ENCODE peak calls at places on chromosomes 7 and 10, in ten cellular contexts. N, O, L, U, S, B, K, W, D and Q are unnamed samples.
A peak's percentile ranks its signal among the peaks of the same experiment; 100 is the strongest.

GRCh38 chr7:134856141-134856540 is 76.7 kb downstream of the CALD1 start:
- DNase-seq in N (no peak), O (no peak), L (no peak), U (no peak), S (no peak), B (no peak), K (no peak), W (no peak), D (peak; percentile 16), Q (no peak)

GRCh38 chr10:74081918-74082317 is 68.7 kb downstream of the AP3M1 start:
- DNase-seq in N (no peak), O (no peak), L (no peak), U (no peak), S (no peak), B (no peak), K (no peak), W (no peak), D (no peak), Q (no peak)

GRCh38 chr7:33996899-33997298 is 91.6 kb downstream of the BMPER start:
- DNase-seq in N (no peak), O (no peak), L (no peak), U (no peak), S (no peak), B (no peak), K (no peak), W (no peak), D (no peak), Q (no peak)

GRCh38 chr10:11993834-11994468 is 48.7 kb downstream of the UPF2 start:
- DNase-seq in N (no peak), O (no peak), L (no peak), U (no peak), S (no peak), B (no peak), K (no peak), W (no peak), D (no peak), Q (no peak)

GRCh38 chr10:82544377-82544776 is 669.4 kb downstream of the NRG3 start:
- DNase-seq in N (no peak), O (no peak), L (no peak), U (no peak), S (no peak), B (no peak), K (no peak), W (no peak), D (no peak), Q (no peak)

GRCh38 chr7:137209151-137209822 is 134.2 kb downstream of the PTN start:
- DNase-seq in N (no peak), O (no peak), L (no peak), U (no peak), S (no peak), B (no peak), K (no peak), W (no peak), D (peak; percentile 1), Q (peak; percentile 17)

GRCh38 chr7:30366606-30367005 is 82.2 kb downstream of the ZNRF2 start:
- DNase-seq in N (no peak), O (no peak), L (peak; percentile 12), U (peak; percentile 28), S (no peak), B (no peak), K (no peak), W (no peak), D (peak; percentile 21), Q (peak; percentile 15)

GRCh38 chr7:40297741-40298311 is 163.0 kb downstream of the SUGCT start:
- DNase-seq in N (no peak), O (no peak), L (peak; percentile 55), U (peak; percentile 67), S (no peak), B (no peak), K (peak; percentile 25), W (no peak), D (peak; percentile 67), Q (no peak)

GRCh38 chr10:60236869-60237524 is 152.7 kb downstream of the ANK3 start:
- DNase-seq in N (no peak), O (peak; percentile 24), L (no peak), U (no peak), S (no peak), B (no peak), K (no peak), W (no peak), D (peak; percentile 7), Q (peak; percentile 7)

GRCh38 chr10:32054087-32054486 is 2.1 kb downstream of the KIF5B start:
- DNase-seq in N (no peak), O (no peak), L (peak; percentile 4), U (peak; percentile 50), S (no peak), B (no peak), K (peak; percentile 20), W (no peak), D (peak; percentile 84), Q (peak; percentile 68)

GRCh38 chr10:34967411-34967880 is 122.7 kb downstream of the CUL2 start:
- DNase-seq in N (no peak), O (peak; percentile 44), L (no peak), U (no peak), S (no peak), B (no peak), K (no peak), W (no peak), D (peak; percentile 23), Q (no peak)

GRCh38 chr7:143887078-143887477 is 14.9 kb downstream of the TCAF1 start:
- DNase-seq in N (no peak), O (no peak), L (no peak), U (no peak), S (no peak), B (no peak), K (no peak), W (no peak), D (no peak), Q (no peak)

GRCh38 chr10:112562803-112563663 is 116.0 kb downstream of the VTI1A start:
- DNase-seq in N (no peak), O (no peak), L (no peak), U (peak; percentile 70), S (no peak), B (peak; percentile 24), K (no peak), W (no peak), D (peak; percentile 35), Q (peak; percentile 21)

GRCh38 chr10:75487087-75487784 is 55.8 kb downstream of the LRMDA start:
- DNase-seq in N (no peak), O (no peak), L (peak; percentile 85), U (no peak), S (no peak), B (no peak), K (no peak), W (no peak), D (no peak), Q (peak; percentile 45)

GRCh38 chr10:50456711-50457110 is 167.0 kb downstream of the SGMS1 start:
- DNase-seq in N (no peak), O (no peak), L (no peak), U (no peak), S (no peak), B (no peak), K (no peak), W (no peak), D (no peak), Q (no peak)

GRCh38 chr10:127524869-127525268 is 24.2 kb upstream of the NPS start:
- DNase-seq in N (no peak), O (no peak), L (no peak), U (peak; percentile 48), S (no peak), B (no peak), K (peak; percentile 41), W (no peak), D (no peak), Q (peak; percentile 20)

GRCh38 chr10:34157501-34157900 is 657.6 kb downstream of the PARD3 start:
- DNase-seq in N (no peak), O (no peak), L (no peak), U (peak; percentile 82), S (no peak), B (no peak), K (no peak), W (no peak), D (no peak), Q (peak; percentile 48)

GRCh38 chr7:2279873-2280272 is 34.4 kb downstream of the SNX8 start:
- DNase-seq in N (no peak), O (no peak), L (no peak), U (no peak), S (no peak), B (no peak), K (no peak), W (no peak), D (no peak), Q (no peak)

GRCh38 chr7:2641406-2642393 is 9.9 kb downstream of the TTYH3 start:
- DNase-seq in N (no peak), O (peak; percentile 92), L (peak; percentile 96), U (no peak), S (peak; percentile 84), B (peak; percentile 86), K (peak; percentile 96), W (no peak), D (peak; percentile 94), Q (peak; percentile 55)

GRCh38 chr7:517848-518629 is 1.6 kb downstream of the PDGFA start:
- DNase-seq in N (no peak), O (peak; percentile 77), L (peak; percentile 62), U (peak; percentile 42), S (peak; percentile 73), B (peak; percentile 55), K (peak; percentile 68), W (no peak), D (peak; percentile 74), Q (peak; percentile 73)

GRCh38 chr10:107687702-107688101 is 523.2 kb upstream of the SORCS1 start:
- DNase-seq in N (no peak), O (no peak), L (no peak), U (peak; percentile 9), S (no peak), B (no peak), K (no peak), W (no peak), D (no peak), Q (peak; percentile 46)